ENCODE peak calls at places on chromosomes 6 and 20, in six cellular contexts. G is IMR-90, L is A549, T is HepG2, M is K562, J is GM12878. Y is an unnamed sample.

GRCh38 chr20:47258745-47259695 is 97.5 kb downstream of the ZMYND8 start:
- DNase-seq in L (peak; percentile 23), M (no peak), G (peak; percentile 63), J (peak; percentile 98), T (no peak), Y (no peak)

GRCh38 chr6:47302043-47302442 is 7.7 kb downstream of the TNFRSF21 start:
- DNase-seq in J (no peak), L (no peak), T (no peak), G (no peak), M (no peak), Y (no peak)

GRCh38 chr20:33281550-33282146 is 1.4 kb upstream of the BPIFB1 start:
- DNase-seq in G (no peak), L (no peak), T (no peak), J (no peak), M (no peak), Y (no peak)

GRCh38 chr20:32227316-32227715 is 19.6 kb downstream of the POFUT1 start:
- DNase-seq in J (no peak), L (no peak), G (no peak), M (no peak), T (no peak), Y (no peak)

GRCh38 chr6:137309078-137309762 is 90.0 kb upstream of the IFNGR1 start:
- DNase-seq in L (peak; percentile 28), T (peak; percentile 56), M (peak; percentile 46), G (peak; percentile 52), J (peak; percentile 15), Y (peak; percentile 3)

GRCh38 chr6:83215131-83216047 is 22.2 kb downstream of the RWDD2A start:
- DNase-seq in L (peak; percentile 53), T (peak; percentile 66), M (peak; percentile 44), G (peak; percentile 80), J (peak; percentile 40), Y (peak; percentile 51)

GRCh38 chr6:102390541-102390940 is 997.0 kb downstream of the GRIK2 start:
- DNase-seq in J (no peak), G (no peak), T (no peak), L (no peak), M (no peak), Y (peak; percentile 24)

GRCh38 chr6:138456393-138456775 is 42.9 kb downstream of the NHSL1 start:
- DNase-seq in T (no peak), M (no peak), G (no peak), L (no peak), J (no peak), Y (no peak)

GRCh38 chr20:50799890-50800550 is 5.2 kb downstream of the BCAS4 start:
- DNase-seq in T (no peak), G (no peak), M (no peak), J (no peak), L (no peak), Y (no peak)

GRCh38 chr20:49713779-49714712 is at the start of gene B4GALT5:
- DNase-seq in G (peak; percentile 72), J (no peak), M (peak; percentile 88), T (peak; percentile 66), L (peak; percentile 72), Y (peak; percentile 95)

GRCh38 chr6:85421963-85422362 is 27.9 kb upstream of the NT5E start:
- DNase-seq in T (no peak), G (peak; percentile 77), J (no peak), M (no peak), L (no peak), Y (no peak)

GRCh38 chr20:49279677-49280462 is 2.0 kb upstream of the ZNFX1 start:
- DNase-seq in G (no peak), L (no peak), M (no peak), J (no peak), T (no peak), Y (no peak)

GRCh38 chr6:118933855-118934460 is 1.0 kb downstream of the MCM9 start:
- DNase-seq in M (no peak), L (no peak), J (no peak), T (no peak), G (no peak), Y (no peak)

GRCh38 chr20:63123326-63123725 is 92.6 kb downstream of the YTHDF1 start:
- DNase-seq in M (no peak), J (no peak), T (no peak), L (no peak), G (no peak), Y (no peak)

GRCh38 chr6:145051661-145052060 is 683.7 kb downstream of the EPM2A start:
- DNase-seq in J (no peak), T (no peak), L (no peak), G (no peak), M (no peak), Y (no peak)

GRCh38 chr6:119749341-119749740 is 399.8 kb upstream of the MAN1A1 start:
- DNase-seq in G (no peak), L (no peak), M (no peak), T (no peak), J (no peak), Y (no peak)

GRCh38 chr6:160260283-160261119 is 1.9 kb upstream of the SLC22A2 start:
- DNase-seq in T (no peak), L (no peak), M (no peak), G (no peak), J (no peak), Y (no peak)

GRCh38 chr20:50992733-50993457 is 30.0 kb downstream of the KCNG1 start:
- DNase-seq in M (peak; percentile 94), T (peak; percentile 89), J (peak; percentile 17), L (peak; percentile 90), G (peak; percentile 69), Y (peak; percentile 83)

GRCh38 chr6:168581236-168581635 is 140.3 kb downstream of the SMOC2 start:
- DNase-seq in G (no peak), J (no peak), M (no peak), L (no peak), T (no peak), Y (no peak)

GRCh38 chr6:77368660-77369313 is 94.5 kb downstream of the HTR1B start:
- DNase-seq in J (no peak), G (peak; percentile 38), T (no peak), L (no peak), M (no peak), Y (no peak)

GRCh38 chr6:52415917-52416628 is 4.1 kb upstream of the EFHC1 start:
- DNase-seq in T (no peak), G (peak; percentile 60), M (no peak), J (no peak), L (no peak), Y (no peak)

GRCh38 chr6:52418606-52419005 is 1.5 kb upstream of the EFHC1 start:
- DNase-seq in M (no peak), T (no peak), L (no peak), J (no peak), G (no peak), Y (no peak)

GRCh38 chr6:52415333-52415732 is 4.8 kb upstream of the EFHC1 start:
- DNase-seq in M (no peak), J (no peak), T (no peak), G (no peak), L (no peak), Y (no peak)

GRCh38 chr6:52417675-52418111 is 2.4 kb upstream of the EFHC1 start:
- DNase-seq in M (peak; percentile 43), L (peak; percentile 10), J (no peak), G (peak; percentile 68), T (peak; percentile 48), Y (no peak)

GRCh38 chr6:52416629-52417151 is 3.5 kb upstream of the EFHC1 start:
- DNase-seq in T (peak; percentile 84), L (peak; percentile 60), G (peak; percentile 73), M (peak; percentile 62), J (peak; percentile 61), Y (peak; percentile 58)
- TF ChIP-seq CTCF in T (peak; percentile 92), L (peak; percentile 79), G (peak; percentile 87), M (peak; percentile 94), J (peak; percentile 74), Y (peak; percentile 88)

GRCh38 chr20:36584018-36584481 is 10.7 kb downstream of the TGIF2 start:
- DNase-seq in L (no peak), J (no peak), G (no peak), M (no peak), T (no peak), Y (no peak)

GRCh38 chr20:36582821-36583220 is 9.4 kb downstream of the TGIF2 start:
- DNase-seq in J (no peak), M (no peak), T (no peak), L (no peak), G (no peak), Y (no peak)

GRCh38 chr20:36582322-36582721 is 8.9 kb downstream of the TGIF2 start:
- DNase-seq in J (no peak), T (no peak), M (no peak), G (no peak), L (no peak), Y (no peak)

GRCh38 chr20:36587388-36588136 is 14.2 kb downstream of the TGIF2 start:
- DNase-seq in J (no peak), L (no peak), M (no peak), G (no peak), T (no peak), Y (no peak)

GRCh38 chr20:36585410-36586125 is 12.2 kb downstream of the TGIF2 start:
- DNase-seq in T (no peak), L (no peak), G (peak; percentile 20), M (no peak), J (no peak), Y (no peak)
- TF ChIP-seq RFX5 in T (no peak), L (no peak), G (no peak), M (no peak), J (no peak), Y (no peak)

DNA sequence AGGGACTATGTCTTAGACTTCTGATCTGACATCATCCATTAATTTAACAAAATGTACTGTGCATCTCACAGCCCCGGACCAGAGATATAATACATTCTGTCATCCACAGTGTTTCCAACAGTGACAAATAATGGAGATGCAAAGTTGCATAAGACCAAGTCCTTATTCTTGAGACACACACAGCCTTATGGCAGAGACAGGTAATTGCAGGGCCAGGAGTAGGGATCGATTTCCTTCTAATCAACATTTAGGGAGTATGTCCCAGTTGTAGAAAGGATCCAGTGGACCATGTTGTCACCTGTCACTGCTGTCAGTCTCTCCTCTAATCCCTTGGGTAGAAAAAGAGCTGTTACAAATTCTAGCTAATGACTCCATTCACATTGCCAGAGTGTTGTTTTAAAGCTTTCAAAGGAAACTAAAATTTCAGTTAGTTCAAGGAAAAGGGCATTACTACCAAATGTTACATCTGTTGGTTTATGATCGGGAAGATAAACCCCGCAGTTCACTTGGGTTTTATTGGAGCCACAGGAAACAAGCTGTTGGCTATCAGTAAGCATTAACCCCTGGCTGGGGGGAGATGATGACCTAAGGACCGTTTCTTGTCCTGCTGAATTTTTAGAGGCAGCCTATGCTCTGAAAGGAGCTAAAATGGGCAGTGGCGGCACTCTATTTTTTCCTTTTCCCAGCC is 111.4 kb upstream of the ATXN1 start:
- DNase-seq in T (no peak), L (no peak), G (no peak), M (no peak), J (no peak), Y (peak; percentile 35)
- TF ChIP-seq SMC3 in T (no peak), L (no peak), G (no peak), M (no peak), J (peak; percentile 15), Y (no peak)

GRCh38 chr6:34661379-34661778 is 35.2 kb downstream of the ILRUN start:
- DNase-seq in J (no peak), M (peak; percentile 63), G (no peak), L (no peak), T (no peak), Y (no peak)

GRCh38 chr6:34657307-34657978 is 39.1 kb downstream of the ILRUN start:
- DNase-seq in L (peak; percentile 86), J (no peak), M (peak; percentile 65), T (peak; percentile 98), G (peak; percentile 89), Y (no peak)

GRCh38 chr6:34656378-34657036 is 40.1 kb downstream of the ILRUN start:
- DNase-seq in J (peak; percentile 97), T (peak; percentile 76), L (no peak), G (peak; percentile 90), M (peak; percentile 53), Y (peak; percentile 66)

GRCh38 chr6:34657037-34657306 is 39.6 kb downstream of the ILRUN start:
- DNase-seq in G (no peak), L (no peak), T (no peak), J (no peak), M (no peak), Y (no peak)

GRCh38 chr6:34658605-34659218 is 37.9 kb downstream of the ILRUN start:
- DNase-seq in M (no peak), G (no peak), L (no peak), J (no peak), T (no peak), Y (no peak)
- TF ChIP-seq CTCF in M (no peak), G (no peak), L (no peak), J (no peak), T (no peak), Y (no peak)